ENCODE peak calls at places on chromosomes 11 and 22, in four cellular contexts. X is fibroblast of mammary gland, E is BJ, D is kidney epithelial cell. Y is an unnamed sample.

GRCh38 chr11:4626207-4627105 is 10.8 kb upstream of the OR51D1 start:
- DNase-seq in X (peak; percentile 83), D (peak; percentile 5), E (no peak), Y (peak; percentile 32)

GRCh38 chr11:74951241-74951640 is 2.2 kb downstream of the SPCS2 start:
- DNase-seq in E (no peak), D (no peak), X (no peak), Y (no peak)

GRCh38 chr11:1881442-1882264 is 10.0 kb downstream of the PRR33 start:
- DNase-seq in D (no peak), X (peak; percentile 35), E (no peak), Y (no peak)

GRCh38 chr11:26201411-26201810 is 130.5 kb upstream of the ANO3 start:
- DNase-seq in X (peak; percentile 86), D (peak; percentile 35), E (no peak), Y (peak; percentile 38)

GRCh38 chr22:36922752-36923457 is 9.5 kb downstream of the CSF2RB start:
- DNase-seq in X (no peak), E (no peak), D (no peak), Y (no peak)

GRCh38 chr11:796565-797299 is 1.3 kb downstream of the SLC25A22 start:
- DNase-seq in D (no peak), E (no peak), X (no peak), Y (no peak)

GRCh38 chr11:116533186-116533825 is 239.5 kb downstream of the BUD13 start:
- DNase-seq in E (no peak), X (no peak), D (no peak), Y (no peak)

GRCh38 chr11:31757245-31757835 is 53.8 kb downstream of the PAX6 start:
- DNase-seq in D (no peak), X (peak; percentile 1), E (no peak), Y (no peak)

DNA sequence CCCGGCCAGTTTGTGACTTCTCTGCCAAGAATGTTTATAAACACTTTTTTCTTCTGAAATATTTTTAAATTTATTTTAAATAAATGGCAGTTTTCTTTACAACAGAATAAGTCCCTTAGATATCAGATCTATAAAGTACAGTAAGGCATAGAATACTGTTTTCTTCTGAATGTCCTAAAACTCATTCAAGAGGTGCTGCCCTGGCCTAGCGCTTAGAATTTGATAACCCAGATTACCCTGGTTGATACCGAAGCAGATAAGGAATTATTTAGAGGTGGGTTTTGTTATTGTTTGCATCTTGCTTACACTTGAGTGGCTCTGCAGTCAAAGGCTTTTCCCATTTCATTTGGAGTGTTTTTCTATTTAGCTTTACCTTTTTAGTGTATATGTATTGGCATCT is 1.1 kb downstream of the ACAD8 start:
- DNase-seq in X (no peak), D (no peak), E (no peak), Y (no peak)
- H3K4me3 ChIP-seq in X (peak overlapping the region; percentile 64), D (peak overlapping the region; percentile 78), E (peak overlapping the region; percentile 96), Y (peak overlapping the region; percentile 95)

GRCh38 chr11:14891143-14892035 is 642 bp downstream of the CYP2R1 start:
- DNase-seq in D (peak; percentile 73), X (peak; percentile 81), E (peak; percentile 26), Y (peak; percentile 68)
- TF ChIP-seq CTCF in D (no peak), X (no peak), E (no peak), Y (no peak)

GRCh38 chr22:43476341-43476740 is 64.5 kb downstream of the MPPED1 start:
- DNase-seq in D (no peak), E (no peak), X (no peak), Y (no peak)
- H3K4me3 ChIP-seq in D (no peak overlapping the region), E (no peak overlapping the region), X (no peak overlapping the region), Y (no peak overlapping the region)

GRCh38 chr22:46666577-46667244 is 46.5 kb downstream of the GRAMD4 start:
- DNase-seq in E (no peak), X (no peak), D (no peak), Y (no peak)
- TF ChIP-seq CTCF in E (no peak), X (no peak), D (no peak), Y (no peak)

GRCh38 chr22:26953380-26953807 is 296.0 kb downstream of the MIAT start:
- DNase-seq in D (no peak), X (no peak), E (no peak), Y (no peak)

GRCh38 chr22:26956346-26956745 is 299.0 kb downstream of the MIAT start:
- DNase-seq in E (no peak), X (no peak), D (no peak), Y (no peak)

GRCh38 chr22:26952004-26952403 is 294.6 kb downstream of the MIAT start:
- DNase-seq in E (no peak), D (no peak), X (no peak), Y (no peak)

GRCh38 chr22:26949193-26949592 is 291.8 kb downstream of the MIAT start:
- DNase-seq in E (no peak), X (peak; percentile 2), D (no peak), Y (no peak)

GRCh38 chr22:26952654-26953379 is 295.4 kb downstream of the MIAT start:
- DNase-seq in D (no peak), X (no peak), E (no peak), Y (no peak)
- H3K4me3 ChIP-seq in D (no peak overlapping the region), X (no peak overlapping the region), E (no peak overlapping the region), Y (no peak overlapping the region)

Y was measured in epithelial cell of proximal tubule.